ENCODE peak calls at places on chromosomes 3 and 15, in six cellular contexts. L is psoas muscle, E is upper lobe of left lung, B is heart right ventricle, U is T-helper 17 cell, H is K562. J is an unnamed sample.

GRCh38 chr3:83938491-83938890 is 1020.3 kb upstream of the CADM2 start:
- ATAC-seq in L (no peak), E (no peak), B (no peak), U (no peak), H (no peak), J (no peak)

GRCh38 chr3:113151475-113152031 is 59.8 kb upstream of the BOC start:
- ATAC-seq in L (peak; percentile 56), E (peak; percentile 54), B (peak; percentile 57), U (no peak), H (no peak), J (peak; percentile 87)

GRCh38 chr3:115670911-115671310 is 47.6 kb downstream of the GAP43 start:
- ATAC-seq in L (no peak), E (no peak), B (no peak), U (no peak), H (no peak), J (no peak)

GRCh38 chr15:62844564-62845235 is 197.8 kb upstream of the TPM1 start:
- ATAC-seq in L (no peak), E (no peak), B (no peak), U (no peak), H (no peak), J (no peak)

GRCh38 chr3:53899730-53900129 is 8.1 kb upstream of the SELENOK start:
- ATAC-seq in L (no peak), E (no peak), B (no peak), U (no peak), H (no peak), J (no peak)

GRCh38 chr3:100756441-100756840 is 47.1 kb downstream of the TFG start:
- ATAC-seq in L (no peak), E (no peak), B (no peak), U (no peak), H (no peak), J (no peak)

GRCh38 chr3:42290966-42291714 is 25.2 kb upstream of the CCK start:
- ATAC-seq in L (no peak), E (no peak), B (no peak), U (no peak), H (no peak), J (no peak)

GRCh38 chr3:119555309-119555735 is 4.1 kb downstream of the CD80 start:
- ATAC-seq in L (no peak), E (peak; percentile 58), B (peak; percentile 60), U (peak; percentile 8), H (no peak), J (no peak)

GRCh38 chr15:20409247-20409646 is 132.4 kb downstream of the GOLGA6L6 start:
- ATAC-seq in L (no peak), E (peak; percentile 29), B (no peak), U (no peak), H (peak; percentile 49), J (no peak)
- H3K9me3 ChIP-seq in L (peaks cover 5% of the 10 kb centered on the region), E (peaks cover 7% of the 10 kb centered on the region), B (peaks cover 29% of the 10 kb centered on the region), U (no peaks in the 10 kb centered on the region), H (no peaks in the 10 kb centered on the region), J (no peaks in the 10 kb centered on the region)

GRCh38 chr15:25188051-25188450 is 233.3 kb downstream of the SNRPN start:
- ATAC-seq in L (no peak), E (no peak), B (no peak), U (no peak), H (no peak), J (no peak)

GRCh38 chr15:25188551-25189101 is 233.8 kb downstream of the SNRPN start:
- ATAC-seq in L (no peak), E (no peak), B (no peak), U (no peak), H (no peak), J (no peak)

GRCh38 chr15:25189551-25189950 is 234.8 kb downstream of the SNRPN start:
- ATAC-seq in L (no peak), E (no peak), B (no peak), U (no peak), H (no peak), J (no peak)

GRCh38 chr15:25186906-25187645 is 232.3 kb downstream of the SNRPN start:
- ATAC-seq in L (no peak), E (no peak), B (no peak), U (no peak), H (no peak), J (no peak)

GRCh38 chr15:25192651-25193050 is 237.9 kb downstream of the SNRPN start:
- ATAC-seq in L (no peak), E (no peak), B (no peak), U (no peak), H (no peak), J (no peak)
- H3K9me3 ChIP-seq in L (peaks cover 3% of the 10 kb centered on the region), E (peaks cover 78% of the 10 kb centered on the region), B (peaks cover 23% of the 10 kb centered on the region), U (no peaks in the 10 kb centered on the region), H (no peaks in the 10 kb centered on the region), J (peaks cover 66% of the 10 kb centered on the region)

DNA sequence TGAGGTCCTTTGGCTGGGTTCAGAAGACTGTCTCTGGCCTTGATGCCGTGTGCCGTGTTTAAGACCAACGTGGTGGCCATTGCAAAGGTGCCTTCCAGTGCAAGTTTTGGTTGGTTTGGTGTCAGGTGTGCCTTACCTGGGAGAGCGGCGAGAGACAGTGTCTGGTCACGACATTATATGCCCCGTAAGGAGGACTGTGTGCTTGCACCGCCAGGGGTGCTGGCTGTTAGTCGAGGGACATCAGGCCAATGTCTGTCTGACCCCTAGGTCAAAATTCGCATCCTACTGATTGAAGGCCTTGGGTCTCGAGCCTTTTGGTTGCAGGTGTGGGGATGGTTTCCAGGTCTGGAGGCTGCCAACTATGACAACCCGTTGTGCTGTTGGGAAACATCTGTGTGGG is 111.9 kb downstream of the SNRPN start:
- ATAC-seq in L (no peak), E (no peak), B (no peak), U (no peak), H (no peak), J (no peak)
- H3K9me3 ChIP-seq in L (peaks cover 98% of the 10 kb centered on the region), E (peaks cover 100% of the 10 kb centered on the region), B (peaks cover 100% of the 10 kb centered on the region), U (peaks cover 54% of the 10 kb centered on the region), H (no peaks in the 10 kb centered on the region), J (peaks cover 48% of the 10 kb centered on the region)

GRCh38 chr15:100245496-100245838 is 96.3 kb downstream of the ADAMTS17 start:
- ATAC-seq in L (no peak), E (no peak), B (no peak), U (no peak), H (no peak), J (no peak)
- H3K9me3 ChIP-seq in L (no peaks in the 10 kb centered on the region), E (no peaks in the 10 kb centered on the region), B (peaks cover 4% of the 10 kb centered on the region), U (no peaks in the 10 kb centered on the region), H (no peaks in the 10 kb centered on the region), J (no peaks in the 10 kb centered on the region)

DNA sequence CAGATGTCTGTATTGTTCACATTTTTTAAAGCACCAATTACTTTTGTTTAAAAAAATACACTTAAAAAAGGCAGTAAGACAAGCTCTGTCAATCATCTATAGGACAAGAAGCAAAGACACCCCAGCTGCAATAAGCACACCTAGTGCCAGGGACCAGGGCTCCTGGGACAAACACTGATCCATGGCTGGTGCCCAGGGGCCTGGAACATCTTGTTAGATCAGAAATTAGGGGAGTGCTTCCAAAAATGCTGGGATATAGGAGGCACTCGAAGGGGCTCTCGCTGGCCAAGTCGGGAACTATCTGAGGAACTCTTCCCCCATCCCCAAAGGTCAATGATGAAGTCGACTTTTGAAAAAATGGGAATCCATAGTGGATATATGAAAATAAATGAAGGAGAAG is 28.7 kb downstream of the TSPAN3 start:
- ATAC-seq in L (no peak), E (no peak), B (no peak), U (no peak), H (no peak), J (no peak)
- H3K9me3 ChIP-seq in L (no peaks in the 10 kb centered on the region), E (no peaks in the 10 kb centered on the region), B (no peaks in the 10 kb centered on the region), U (no peaks in the 10 kb centered on the region), H (no peaks in the 10 kb centered on the region), J (no peaks in the 10 kb centered on the region)

DNA sequence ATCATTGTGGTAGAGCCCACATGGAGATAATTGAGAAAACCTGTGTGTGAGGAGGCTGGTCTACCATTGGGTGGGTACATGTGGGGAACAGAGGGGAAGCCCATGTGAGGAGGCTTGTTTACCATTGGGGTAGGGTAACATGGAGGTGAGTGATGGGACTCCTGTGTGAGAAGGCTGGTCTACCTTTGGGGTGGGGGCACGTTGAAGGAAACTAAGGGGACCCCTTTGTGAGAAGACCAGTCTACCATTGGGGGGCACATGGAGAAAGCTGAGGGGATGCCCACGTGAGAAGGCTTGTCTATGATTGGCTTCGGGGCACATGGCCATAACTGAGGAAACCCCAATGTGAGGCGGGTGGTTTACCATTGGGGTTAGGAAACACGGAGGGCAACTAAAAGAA is 158.5 kb downstream of the FBLN2 start:
- ATAC-seq in L (no peak), E (no peak), B (no peak), U (no peak), H (no peak), J (no peak)
- H3K9me3 ChIP-seq in L (no peaks in the 10 kb centered on the region), E (peaks cover 6% of the 10 kb centered on the region), B (peaks cover 7% of the 10 kb centered on the region), U (no peaks in the 10 kb centered on the region), H (no peaks in the 10 kb centered on the region), J (no peaks in the 10 kb centered on the region)

DNA sequence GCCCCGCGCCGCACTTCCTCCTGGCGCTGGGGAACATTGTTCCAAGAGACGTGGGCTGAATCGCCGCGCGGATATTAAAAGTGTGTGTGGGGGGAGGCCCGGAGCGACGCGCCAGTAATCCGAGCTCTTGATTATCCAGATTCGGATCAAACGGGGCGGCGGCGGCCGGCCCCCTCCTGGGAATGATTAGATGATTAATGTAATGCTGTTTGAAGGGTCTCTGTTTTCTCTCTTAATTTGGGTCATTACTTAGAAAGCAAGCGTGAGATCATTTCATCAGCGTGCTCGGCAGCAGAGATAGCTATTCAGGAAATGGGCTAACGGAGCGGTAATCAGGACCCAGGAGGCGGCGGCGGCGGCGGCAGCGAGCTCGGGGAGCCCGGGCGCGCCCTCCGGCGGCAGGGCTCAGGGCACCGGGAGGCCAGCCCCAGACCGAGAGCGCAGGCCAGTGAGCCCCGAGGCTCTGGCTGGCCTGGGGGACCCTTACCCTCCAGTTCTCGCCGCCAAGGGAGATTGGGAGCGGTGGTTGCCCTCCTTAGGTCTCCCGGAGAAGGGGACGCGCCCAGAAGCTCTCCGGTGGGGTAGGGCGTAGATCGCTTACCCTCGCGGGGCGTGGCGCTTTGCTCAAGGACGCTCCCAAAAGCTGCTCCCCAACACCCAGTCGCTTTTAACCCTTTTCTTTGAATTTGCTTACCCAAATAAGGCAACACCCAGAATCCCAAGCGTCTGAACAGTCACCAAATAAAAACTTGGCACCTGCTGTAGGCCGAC is 4.5 kb downstream of the FEZF2 start:
- ATAC-seq in L (no peak), E (no peak), B (peak; percentile 17), U (no peak), H (no peak), J (no peak)
- H3K9me3 ChIP-seq in L (no peaks in the 10 kb centered on the region), E (no peaks in the 10 kb centered on the region), B (no peaks in the 10 kb centered on the region), U (no peaks in the 10 kb centered on the region), H (no peaks in the 10 kb centered on the region), J (no peaks in the 10 kb centered on the region)

J was measured in gastroesophageal sphincter.